ENCODE peak calls at places on chromosomes 3 and 15, in five cellular contexts. X is H1, M is A549, W is H54, Q is lower leg skin. T is an unnamed sample.
A peak's percentile ranks its signal among the peaks of the same experiment; 100 is the strongest.

GRCh38 chr3:5035692-5036535 is 56.7 kb downstream of the BHLHE40 start:
- DNase-seq in X (no peak), M (no peak), W (no peak), Q (no peak), T (no peak)

GRCh38 chr3:134211797-134212196 is 38.9 kb downstream of the RYK start:
- DNase-seq in X (no peak), M (peak; percentile 10), W (no peak), Q (no peak), T (peak; percentile 72)

GRCh38 chr3:30353711-30354467 is 252.5 kb upstream of the TGFBR2 start:
- DNase-seq in X (no peak), M (no peak), W (no peak), Q (no peak), T (no peak)

GRCh38 chr3:52277071-52277964 is 1.1 kb downstream of the WDR82 start:
- DNase-seq in X (no peak), M (peak; percentile 38), W (peak; percentile 64), Q (peak; percentile 95), T (peak; percentile 87)

GRCh38 chr3:16639806-16640205 is 34.6 kb upstream of the DAZL start:
- DNase-seq in X (no peak), M (no peak), W (no peak), Q (no peak), T (no peak)

GRCh38 chr15:42491540-42492225 is 742 bp upstream of the ZNF106 start:
- DNase-seq in X (no peak), M (peak; percentile 25), W (no peak), Q (no peak), T (peak; percentile 74)

GRCh38 chr3:110799236-110799635 is 272.4 kb upstream of the NECTIN3 start:
- DNase-seq in X (no peak), M (no peak), W (no peak), Q (no peak), T (no peak)

GRCh38 chr3:131221731-131222130 is 159.8 kb upstream of the NUDT16 start:
- DNase-seq in X (no peak), M (no peak), W (peak; percentile 19), Q (no peak), T (no peak)

GRCh38 chr3:145983101-145983500 is 177.9 kb downstream of the PLOD2 start:
- DNase-seq in X (no peak), M (no peak), W (no peak), Q (no peak), T (no peak)

GRCh38 chr3:136277634-136278033 is 27.5 kb downstream of the PCCB start:
- DNase-seq in X (peak; percentile 46), M (no peak), W (no peak), Q (no peak), T (no peak)

GRCh38 chr3:3847994-3848970 is 49.1 kb downstream of the LRRN1 start:
- DNase-seq in X (no peak), M (no peak), W (no peak), Q (no peak), T (no peak)

GRCh38 chr3:42190701-42191442 is 75.1 kb downstream of the CCK start:
- DNase-seq in X (no peak), M (peak; percentile 47), W (peak; percentile 46), Q (peak; percentile 94), T (peak; percentile 61)

DNA sequence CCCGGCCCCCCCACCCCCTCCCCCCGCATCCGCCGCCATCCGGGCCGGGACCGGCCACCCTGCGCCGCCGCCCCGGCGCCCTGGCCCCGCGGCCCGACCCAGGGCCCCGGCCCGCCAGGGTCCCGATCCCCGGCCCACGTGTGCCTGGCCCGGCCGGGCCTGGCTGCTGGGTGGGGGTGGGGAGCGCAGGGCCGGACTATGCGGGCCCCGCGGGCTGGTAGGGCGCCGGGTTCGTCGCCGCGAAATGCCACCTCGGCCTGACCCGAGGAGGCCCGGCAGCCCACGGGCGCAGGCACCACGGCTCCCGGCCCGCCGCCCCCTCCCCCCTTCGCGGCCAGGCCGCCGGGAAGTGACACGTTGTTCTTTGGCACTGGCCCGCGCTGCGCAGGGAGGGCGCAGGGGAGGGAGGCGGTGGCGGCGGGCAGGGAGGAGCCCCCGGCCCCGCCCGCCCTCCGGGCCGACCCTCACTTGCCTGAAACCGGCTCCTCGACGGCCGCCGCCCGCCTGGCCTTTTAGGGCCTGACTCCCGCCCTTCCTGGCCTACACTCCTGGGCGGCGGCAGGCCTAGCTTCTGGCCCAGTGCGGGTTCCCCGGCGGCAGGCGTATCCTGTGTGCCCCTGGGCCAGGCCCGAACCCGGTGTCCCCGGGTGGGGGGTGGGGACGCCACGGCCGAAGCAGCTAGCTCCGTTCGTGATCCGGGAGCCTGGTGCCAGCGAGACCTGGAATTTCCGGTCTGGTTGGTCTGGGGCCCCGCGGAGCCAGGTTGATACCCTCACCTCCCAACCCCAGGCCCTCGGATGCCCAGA is 497 bp downstream of the EIF4G1 start:
- DNase-seq in X (no peak), M (no peak), W (peak; percentile 47), Q (peak; percentile 97), T (peak; percentile 88)
- TF ChIP-seq POLR2A in X (peak; percentile 71), M (peak; percentile 43), W (no peak), Q (no peak), T (peak; percentile 44)

DNA sequence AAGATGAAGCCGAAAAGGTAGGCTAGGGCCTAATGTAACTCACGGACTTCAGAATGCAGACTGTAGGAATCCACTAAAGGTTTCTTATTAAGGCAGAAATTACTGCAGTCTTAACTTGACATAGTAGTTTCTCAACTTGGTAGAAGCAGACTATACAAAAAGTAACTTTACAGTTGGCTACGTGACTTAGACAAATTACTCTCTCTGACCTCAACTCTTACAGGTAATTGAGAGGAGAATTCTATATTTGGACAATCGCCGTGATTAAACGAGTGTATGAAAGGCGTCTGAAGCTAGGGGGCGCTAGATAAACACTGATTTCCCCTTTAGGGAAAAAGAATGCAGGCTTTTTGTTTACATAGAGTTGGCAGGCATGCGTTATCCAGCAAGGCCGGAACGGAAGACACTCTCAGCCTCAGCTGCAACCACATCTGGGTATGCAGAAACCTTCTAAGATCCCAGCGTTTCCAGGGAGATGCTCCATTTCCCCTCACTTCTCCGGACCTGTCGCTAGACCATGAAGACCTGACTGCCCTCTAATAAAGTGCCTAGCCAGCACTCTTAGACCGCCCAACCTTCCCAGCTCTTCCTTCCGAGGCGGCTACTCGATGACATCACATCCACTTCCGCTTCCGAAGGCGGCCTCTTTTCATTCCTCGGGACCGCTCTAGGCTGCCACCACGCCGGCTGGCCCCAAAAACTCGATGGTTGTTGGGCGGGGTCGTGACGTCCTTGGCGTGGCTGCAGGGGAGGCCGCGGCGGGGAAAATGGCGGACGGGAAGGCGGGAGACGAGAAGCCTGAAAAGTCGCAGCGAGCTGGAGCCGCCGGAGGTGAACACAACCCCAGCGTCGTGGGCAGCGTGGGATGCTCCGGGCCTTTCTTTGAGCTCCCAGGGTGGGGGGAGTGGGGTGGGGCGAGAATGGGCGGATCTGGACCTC is at the start of gene PCNP:
- DNase-seq in X (peak; percentile 90), M (peak; percentile 88), W (peak; percentile 76), Q (peak; percentile 100), T (peak; percentile 99)
- TF ChIP-seq POLR2A in X (peak; percentile 93), M (peak; percentile 79), W (peak; percentile 67), Q (no peak), T (peak; percentile 98)

GRCh38 chr15:90231028-90232017 is 2.4 kb downstream of the CIB1 start:
- DNase-seq in X (no peak), M (no peak), W (no peak), Q (no peak), T (no peak)
- TF ChIP-seq POLR2A in X (no peak), M (no peak), W (no peak), Q (no peak), T (no peak)

GRCh38 chr3:40452562-40452875 is 4.6 kb upstream of the RPL14 start:
- DNase-seq in X (no peak), M (no peak), W (no peak), Q (no peak), T (no peak)

GRCh38 chr3:40453933-40454332 is 3.2 kb upstream of the RPL14 start:
- DNase-seq in X (no peak), M (no peak), W (no peak), Q (no peak), T (no peak)

GRCh38 chr3:40452057-40452456 is 5.1 kb upstream of the RPL14 start:
- DNase-seq in X (no peak), M (no peak), W (no peak), Q (no peak), T (no peak)

GRCh38 chr3:40451551-40451950 is 5.6 kb upstream of the RPL14 start:
- DNase-seq in X (no peak), M (no peak), W (no peak), Q (no peak), T (no peak)

GRCh38 chr3:40452876-40453730 is 4.0 kb upstream of the RPL14 start:
- DNase-seq in X (peak; percentile 96), M (peak; percentile 92), W (peak; percentile 94), Q (peak; percentile 99), T (peak; percentile 99)
- TF ChIP-seq POLR2A in X (peak; percentile 86), M (peak; percentile 51), W (peak; percentile 45), Q (no peak), T (peak; percentile 95)

GRCh38 chr3:49859576-49860305 is 3.4 kb upstream of the TRAIP start:
- DNase-seq in X (no peak), M (no peak), W (no peak), Q (no peak), T (no peak)

GRCh38 chr3:49855662-49856061 is 702 bp downstream of the TRAIP start:
- DNase-seq in X (no peak), M (no peak), W (no peak), Q (no peak), T (peak; percentile 25)

GRCh38 chr3:49856181-49857005 is at the start of gene TRAIP:
- DNase-seq in X (peak; percentile 83), M (peak; percentile 96), W (peak; percentile 97), Q (peak; percentile 98), T (peak; percentile 98)
- TF ChIP-seq POLR2A in X (peak; percentile 91), M (peak; percentile 62), W (peak; percentile 56), Q (no peak), T (peak; percentile 82)

DNA sequence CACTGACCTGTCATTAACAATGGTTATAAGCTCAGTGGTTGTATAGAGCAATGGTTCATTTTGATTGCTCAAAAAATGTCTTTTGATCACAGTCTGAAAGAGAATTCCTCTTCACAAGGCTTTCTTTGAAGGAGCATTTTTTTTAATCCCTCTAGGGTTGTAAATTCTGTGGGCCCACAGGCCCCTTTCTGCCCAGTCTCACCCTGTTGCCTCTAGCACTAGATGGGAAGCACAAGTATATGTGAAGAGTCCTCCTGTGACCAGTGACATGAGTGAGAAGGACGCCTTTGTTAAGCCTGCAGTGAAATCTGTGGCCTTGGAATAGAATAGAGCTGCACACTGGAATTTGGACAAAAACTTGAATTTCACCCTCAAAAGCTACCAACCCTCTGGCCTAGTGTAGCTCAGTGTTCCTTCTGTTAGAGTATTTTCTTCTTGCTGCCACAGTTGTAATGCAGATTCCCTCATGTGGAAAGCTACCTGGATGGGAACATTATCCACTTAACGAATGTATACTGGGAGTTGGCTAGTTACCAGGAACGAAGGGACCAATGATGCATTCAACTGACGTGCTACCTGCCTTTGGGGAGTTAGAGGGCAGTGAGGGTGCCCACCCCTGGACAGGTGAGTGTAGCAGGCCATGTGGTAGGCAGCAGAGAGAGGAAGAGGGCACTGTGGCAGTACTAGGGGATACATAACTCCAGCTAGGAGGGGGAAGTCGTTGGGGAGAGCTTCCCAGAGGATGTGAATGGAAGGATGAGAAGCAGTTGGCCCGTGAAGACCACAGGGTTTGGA is 28.3 kb upstream of the RYR3 start:
- DNase-seq in X (no peak), M (no peak), W (no peak), Q (no peak), T (no peak)
- TF ChIP-seq POLR2A in X (no peak), M (no peak), W (no peak), Q (no peak), T (no peak)